ENCODE peak calls at places on chromosomes 3 and 15, in seven cellular contexts. G is tibial nerve, F is heart left ventricle, M is breast epithelium, T is sigmoid colon, U is HCT116, S is adrenal gland. V is an unnamed sample.

GRCh38 chr3:187265461-187265955 is 26.0 kb downstream of the MASP1 start:
- DNase-seq in M (no peak), S (no peak), T (no peak), U (no peak), F (no peak), G (no peak), V (no peak)

GRCh38 chr15:56959318-56959648 is 40.8 kb downstream of the TCF12 start:
- DNase-seq in T (no peak), F (no peak), G (no peak), U (no peak), S (no peak), M (no peak), V (no peak)

GRCh38 chr3:61650276-61650675 is 88.9 kb downstream of the PTPRG start:
- DNase-seq in G (peak), M (no peak), F (no peak), T (peak), S (peak), U (no peak), V (peak)

GRCh38 chr3:126422571-126423091 is 27.9 kb downstream of the CFAP100 start:
- DNase-seq in T (peak), M (peak), G (no peak), F (no peak), U (no peak), S (no peak), V (no peak)

GRCh38 chr3:48129921-48130320 is 58.3 kb downstream of the CDC25A start:
- DNase-seq in F (no peak), U (no peak), M (no peak), T (no peak), S (no peak), G (no peak), V (no peak)

GRCh38 chr3:98906230-98906629 is 4.7 kb upstream of the DCBLD2 start:
- DNase-seq in M (no peak), U (peak), G (no peak), F (no peak), S (no peak), T (no peak), V (no peak)

GRCh38 chr15:35393403-35393802 is 152.6 kb downstream of the DPH6 start:
- DNase-seq in F (no peak), S (no peak), M (no peak), T (no peak), U (no peak), G (no peak), V (no peak)

GRCh38 chr3:69143055-69143454 is 20.7 kb upstream of the LMOD3 start:
- DNase-seq in U (no peak), M (no peak), F (no peak), G (no peak), T (no peak), S (no peak), V (no peak)

GRCh38 chr15:88036154-88036839 is 220.2 kb downstream of the NTRK3 start:
- DNase-seq in F (no peak), T (no peak), S (no peak), U (no peak), M (no peak), G (no peak), V (no peak)

GRCh38 chr3:24508423-24508839 is 13.8 kb upstream of the THRB start:
- DNase-seq in G (no peak), S (no peak), T (no peak), M (no peak), F (no peak), U (no peak), V (no peak)

GRCh38 chr3:123143669-123144411 is 57.9 kb upstream of the SEC22A start:
- DNase-seq in U (no peak), F (no peak), S (no peak), T (no peak), M (no peak), G (no peak), V (peak)

GRCh38 chr15:101054991-101055390 is 135.8 kb downstream of the LRRK1 start:
- DNase-seq in G (no peak), T (peak), S (no peak), M (no peak), U (no peak), F (no peak), V (no peak)

GRCh38 chr3:82815417-82816058 is 1054.1 kb upstream of the GBE1 start:
- DNase-seq in G (no peak), S (no peak), T (no peak), U (no peak), M (no peak), F (no peak), V (no peak)

GRCh38 chr15:92807971-92808571 is 92.1 kb upstream of the CHD2 start:
- DNase-seq in T (no peak), G (no peak), F (no peak), S (no peak), U (no peak), M (no peak), V (peak)

GRCh38 chr3:126130981-126131750 is 47.2 kb upstream of the SLC41A3 start:
- DNase-seq in T (peak), F (peak), S (peak), U (no peak), M (peak), G (no peak), V (peak)

GRCh38 chr3:106212658-106213222 is 343.9 kb upstream of the CBLB start:
- DNase-seq in F (no peak), G (no peak), S (no peak), M (no peak), T (no peak), U (no peak), V (no peak)

GRCh38 chr3:42667523-42668402 is 14.3 kb downstream of the ZBTB47 start:
- DNase-seq in M (no peak), U (no peak), S (no peak), T (peak), F (peak), G (no peak), V (no peak)

GRCh38 chr15:40906947-40907802 is 12.9 kb downstream of the VPS18 start:
- DNase-seq in F (peak), U (no peak), T (no peak), G (no peak), S (no peak), M (no peak), V (peak)
- TF ChIP-seq POLR2A in F (no peak), U (no peak), T (no peak), G (no peak), S (no peak), M (no peak), V (peak)

GRCh38 chr15:78541744-78542034 is 1.4 kb downstream of the PSMA4 start:
- DNase-seq in U (no peak), M (no peak), G (no peak), F (no peak), T (no peak), S (no peak), V (no peak)

GRCh38 chr15:78542647-78543046 is 2.4 kb downstream of the PSMA4 start:
- DNase-seq in F (no peak), G (no peak), U (no peak), S (no peak), M (no peak), T (no peak), V (no peak)

GRCh38 chr15:78540135-78540954 is at the start of gene PSMA4:
- DNase-seq in U (peak), M (peak), G (peak), T (peak), F (peak), S (peak), V (peak)

GRCh38 chr15:78538358-78538757 is 1.9 kb upstream of the PSMA4 start:
- DNase-seq in T (no peak), S (no peak), G (no peak), M (no peak), U (no peak), F (no peak), V (no peak)

GRCh38 chr15:78540955-78541743 is 905 bp downstream of the PSMA4 start:
- DNase-seq in M (no peak), U (no peak), F (no peak), S (no peak), G (no peak), T (no peak), V (no peak)
- TF ChIP-seq POLR2A in M (no peak), U (no peak), F (no peak), S (no peak), G (no peak), T (no peak), V (no peak)

GRCh38 chr3:32571192-32571485 is 481 bp upstream of the DYNC1LI1 start:
- DNase-seq in S (no peak), F (no peak), M (peak), T (no peak), G (no peak), U (no peak), V (no peak)
- TF ChIP-seq POLR2A in S (no peak), F (no peak), M (no peak), T (no peak), G (no peak), U (no peak), V (no peak)

GRCh38 chr3:66038726-66039589 is at the start of gene MAGI1:
- DNase-seq in U (peak), S (peak), M (peak), F (peak), T (peak), G (peak), V (peak)
- TF ChIP-seq POLR2A in U (no peak), S (peak), M (no peak), F (peak), T (peak), G (no peak), V (peak)

GRCh38 chr15:28786521-28786920 is 61.9 kb downstream of the GOLGA6L7 start:
- DNase-seq in U (no peak), M (no peak), G (no peak), S (no peak), F (no peak), T (no peak), V (no peak)

GRCh38 chr15:28783466-28783865 is 65.0 kb downstream of the GOLGA6L7 start:
- DNase-seq in T (no peak), U (no peak), F (no peak), S (no peak), G (no peak), M (no peak), V (no peak)

GRCh38 chr15:28783873-28784272 is 64.6 kb downstream of the GOLGA6L7 start:
- DNase-seq in M (no peak), S (no peak), T (no peak), U (no peak), G (no peak), F (no peak), V (no peak)
- TF ChIP-seq POLR2A in M (no peak), S (no peak), T (no peak), U (no peak), G (no peak), F (no peak), V (no peak)

DNA sequence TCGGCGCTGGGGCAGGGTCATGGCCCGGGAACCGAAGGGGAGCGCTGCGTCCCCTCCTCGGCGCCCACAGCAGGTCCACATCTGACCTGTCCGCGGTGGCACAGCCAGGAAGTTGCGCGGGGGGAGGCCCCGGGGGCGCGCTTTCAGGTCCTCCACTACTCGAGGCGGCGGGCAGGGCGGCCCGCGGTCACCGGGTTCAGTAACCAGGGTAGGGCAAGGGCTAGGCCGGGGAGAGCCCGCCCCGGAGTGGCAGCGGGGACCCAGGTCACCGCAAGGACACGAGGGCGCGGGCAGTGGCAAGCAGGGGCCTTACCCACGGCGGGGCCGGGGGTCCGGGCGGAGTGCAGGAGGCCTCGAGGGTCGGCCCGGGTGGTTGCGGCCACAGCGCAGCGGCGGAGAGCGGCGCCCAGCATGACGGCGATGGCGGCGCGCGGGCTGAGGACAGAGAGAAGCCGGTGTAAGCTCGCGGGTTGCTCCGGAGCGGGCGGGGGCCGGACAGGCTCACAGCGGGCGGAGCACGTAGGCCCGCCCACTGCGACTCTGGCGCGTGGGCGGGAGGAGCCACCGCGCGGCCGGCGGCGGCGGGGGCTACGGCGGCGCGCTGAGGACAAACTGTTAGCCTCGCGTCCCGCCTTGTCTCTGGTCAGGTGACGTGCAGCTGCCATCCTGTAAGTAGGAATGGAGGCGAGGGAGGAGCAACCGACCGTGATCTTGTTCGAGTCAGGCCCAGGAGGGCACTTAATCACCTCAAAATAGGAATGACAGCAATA is at the start of gene COX5A:
- DNase-seq in T (peak), M (peak), S (peak), U (peak), F (peak), G (peak), V (peak)
- TF ChIP-seq POLR2A in T (no peak), M (no peak), S (peak), U (peak), F (peak), G (peak), V (peak)

GRCh38 chr3:101827211-101828174 is 21.8 kb upstream of the NFKBIZ start:
- DNase-seq in S (peak), G (peak), U (peak), F (peak), T (peak), M (peak), V (peak)
- TF ChIP-seq POLR2A in S (peak), G (peak), U (no peak), F (peak), T (peak), M (no peak), V (peak)

GRCh38 chr3:51538459-51539290 is at the start of gene RAD54L2:
- DNase-seq in S (peak), U (peak), T (peak), F (peak), M (peak), G (peak), V (peak)
- TF ChIP-seq POLR2A in S (peak), U (no peak), T (no peak), F (peak), M (no peak), G (no peak), V (peak)